ENCODE peak calls at places on chromosomes 13 and 19, in five cellular contexts. S, E, Q, A and K are unnamed samples.

GRCh38 chr13:98856983-98857382 is 104.5 kb upstream of the SLC15A1 start:
- DNase-seq in E (no peak), S (no peak), A (no peak), Q (no peak), K (no peak)

GRCh38 chr13:46804391-46804815 is 7.4 kb upstream of the ESD start:
- DNase-seq in A (no peak), E (peak), S (no peak), Q (no peak), K (no peak)

GRCh38 chr13:99886706-99887105 is 84.9 kb downstream of the ZIC5 start:
- DNase-seq in E (no peak), A (no peak), S (no peak), Q (no peak), K (no peak)

GRCh38 chr19:29524912-29525870 is 603 bp upstream of the VSTM2B start:
- DNase-seq in Q (no peak), S (peak), E (no peak), A (peak), K (no peak)

GRCh38 chr19:17246681-17247425 is 1.1 kb upstream of the NR2F6 start:
- DNase-seq in E (no peak), A (no peak), Q (peak), S (peak), K (no peak)

GRCh38 chr19:28313633-28314032 is 899.3 kb downstream of the UQCRFS1 start:
- DNase-seq in Q (no peak), S (no peak), E (no peak), A (no peak), K (no peak)

GRCh38 chr13:56515441-56515840 is 625.3 kb upstream of the PRR20A start:
- DNase-seq in E (no peak), A (no peak), S (no peak), Q (no peak), K (no peak)

GRCh38 chr13:73879346-73880020 is 254.7 kb downstream of the KLF12 start:
- DNase-seq in A (no peak), S (no peak), E (no peak), Q (no peak), K (no peak)

GRCh38 chr19:29798783-29799182 is 13.0 kb upstream of the CCNE1 start:
- DNase-seq in Q (no peak), S (no peak), A (no peak), E (no peak), K (no peak)

GRCh38 chr13:25659091-25659502 is 287.3 kb downstream of the ATP8A2 start:
- DNase-seq in E (no peak), S (no peak), A (no peak), Q (no peak), K (no peak)

GRCh38 chr19:1285737-1286360 is at the start of gene EFNA2:
- DNase-seq in Q (no peak), S (no peak), E (no peak), A (no peak), K (no peak)
- TF ChIP-seq CTCF in Q (no peak), S (no peak), E (no peak), A (no peak), K (no peak)

DNA sequence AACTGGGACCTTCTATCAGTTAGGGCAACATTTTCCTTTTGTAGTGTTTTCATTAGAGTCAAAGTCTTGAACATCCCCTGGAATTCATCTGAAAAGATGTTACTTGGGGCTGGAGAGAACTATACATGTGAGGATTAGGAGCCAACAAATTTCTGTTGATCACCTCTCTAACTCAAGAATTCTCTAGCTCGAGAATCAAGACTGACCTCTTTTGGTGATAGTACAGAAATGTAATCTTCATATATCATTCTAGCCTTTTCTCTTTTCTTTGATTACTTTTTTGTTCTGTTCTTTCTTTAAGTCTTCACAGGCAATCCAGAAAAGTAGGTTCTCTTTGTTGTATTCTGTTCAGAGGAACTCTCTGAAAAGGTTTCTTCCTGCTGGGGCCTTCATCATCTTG is 26.4 kb downstream of the ELF1 start:
- DNase-seq in E (no peak), Q (no peak), S (no peak), A (no peak), K (no peak)
- H3K4me3 ChIP-seq in E (no peak), Q (no peak), S (no peak), A (no peak), K (no peak)

GRCh38 chr13:39887424-39887823 is 232.0 kb downstream of the COG6 start:
- DNase-seq in S (no peak), A (no peak), Q (no peak), E (no peak), K (no peak)
- H3K27ac ChIP-seq in S (no peak), A (no peak), Q (no peak), E (no peak), K (no peak)

GRCh38 chr19:18670313-18670712 is 13.2 kb upstream of the CRTC1 start:
- DNase-seq in S (no peak), A (no peak), E (no peak), Q (no peak), K (no peak)

GRCh38 chr19:18674616-18675015 is 8.9 kb upstream of the CRTC1 start:
- DNase-seq in A (no peak), Q (peak), S (no peak), E (no peak), K (no peak)

GRCh38 chr19:18672044-18672451 is 11.4 kb upstream of the CRTC1 start:
- DNase-seq in E (no peak), Q (no peak), A (no peak), S (no peak), K (no peak)

GRCh38 chr19:18671303-18672043 is 12.0 kb upstream of the CRTC1 start:
- DNase-seq in S (no peak), A (no peak), Q (no peak), E (no peak), K (no peak)

DNA sequence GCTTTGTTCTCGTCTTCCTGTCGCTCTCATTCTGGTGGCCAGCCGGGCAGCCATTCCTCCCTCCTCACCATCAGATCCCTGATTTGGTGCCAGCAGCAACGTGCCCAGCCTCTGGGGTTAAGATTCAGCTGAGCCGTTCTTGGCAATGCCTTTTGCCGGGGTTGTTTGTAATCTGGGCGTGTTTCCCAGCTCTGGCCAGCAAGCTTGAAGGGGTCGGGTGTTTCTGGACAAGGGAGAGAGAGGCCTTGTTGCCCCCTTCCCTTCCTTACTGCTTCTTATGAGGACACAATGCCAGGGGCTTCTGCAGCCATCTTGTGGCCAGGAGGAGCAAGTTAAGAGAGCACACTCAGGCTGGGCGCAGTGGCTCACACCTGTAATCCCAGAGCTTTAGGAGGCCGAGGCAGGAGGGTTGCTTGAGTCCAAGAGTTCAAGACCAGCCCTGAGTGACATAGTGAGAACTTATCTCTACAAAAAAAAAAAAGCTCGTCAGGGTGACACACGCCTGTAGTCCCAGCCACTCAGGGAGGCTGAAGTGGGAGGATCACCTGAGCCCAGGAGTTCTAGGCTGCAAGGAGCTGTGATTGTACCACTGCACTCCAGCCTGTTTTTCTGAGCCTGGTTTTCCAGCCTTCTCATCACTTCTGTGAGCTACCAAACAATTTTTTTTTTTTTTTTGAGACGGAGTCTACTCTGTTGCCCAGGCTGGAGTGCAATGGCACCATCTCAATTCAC is 10.7 kb upstream of the CRTC1 start:
- DNase-seq in E (no peak), Q (no peak), S (no peak), A (no peak), K (no peak)
- TF ChIP-seq CTCF in E (peak), Q (peak), S (no peak), A (peak), K (no peak)

GRCh38 chr19:58166268-58166667 is 15.7 kb upstream of the ZNF329 start:
- DNase-seq in E (no peak), S (no peak), A (no peak), Q (no peak), K (no peak)
- H3K4me3 ChIP-seq in E (no peak), S (no peak), A (no peak), Q (no peak), K (no peak)

DNA sequence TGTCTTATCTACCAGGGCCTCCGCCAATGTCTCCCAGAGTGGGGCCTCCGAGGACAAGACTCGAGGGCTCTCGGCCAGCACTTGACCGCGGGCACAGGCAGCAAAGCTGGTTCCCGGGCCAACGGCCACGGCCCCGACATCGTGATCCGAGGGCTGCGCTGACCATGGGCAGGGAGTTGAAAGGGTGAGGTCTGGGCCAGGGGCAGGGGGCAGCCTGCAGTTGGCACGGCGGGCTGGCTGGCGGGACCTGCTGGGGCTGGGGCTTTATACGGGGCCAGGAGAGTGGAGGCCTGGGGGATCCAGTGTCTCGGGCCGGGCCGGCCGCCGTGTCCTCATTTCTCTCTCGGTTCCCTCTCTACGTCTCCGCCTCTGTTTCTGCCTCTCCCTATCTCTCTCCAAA is 9.8 kb upstream of the LINGO3 start:
- DNase-seq in A (no peak), Q (no peak), S (no peak), E (no peak), K (no peak)
- H3K27ac ChIP-seq in A (no peak), Q (no peak), S (no peak), E (no peak), K (no peak)

DNA sequence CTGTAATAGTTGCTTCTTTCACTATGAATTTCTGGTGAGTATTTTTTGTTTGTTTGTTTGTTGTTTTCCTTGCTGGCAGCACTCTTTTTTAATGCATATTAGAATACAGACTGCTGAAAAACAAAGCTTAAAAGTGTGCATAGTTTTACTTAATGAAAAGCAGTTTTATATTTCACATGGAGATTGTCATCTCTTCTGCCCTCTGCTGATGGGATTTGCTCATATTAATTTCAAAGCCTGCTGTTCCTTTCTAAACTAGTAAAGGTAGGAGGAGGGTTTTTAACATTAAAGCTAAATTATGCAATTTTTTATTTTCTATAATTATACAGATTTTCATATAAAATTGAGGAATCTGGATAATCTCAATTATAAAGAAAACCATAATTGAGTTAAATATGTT is 692.6 kb upstream of the SLITRK1 start:
- DNase-seq in S (no peak), E (no peak), A (no peak), Q (no peak), K (no peak)
- TF ChIP-seq CTCF in S (no peak), E (no peak), A (no peak), Q (no peak), K (no peak)